ENCODE peak calls at places on chromosomes 2 and 18, in eight cellular contexts. One of them, this sample, is unnamed.

GRCh38 chr2:171248205-171248662 is 87.5 kb upstream of the TLK1 start:
- DNase-seq in HS-27A: no peak
- DNase-seq in endothelial cell: no peak
- DNase-seq in H9: no peak
- DNase-seq in HTR-8/SVneo: no peak
- DNase-seq in DND-41: peak; percentile 67
- DNase-seq in activated T-cell treated with anti-CD3 and anti-CD28 coated beads, Interleukin-2, amount 50 U/mL, for 1 hour: peak; percentile 22
- DNase-seq in activated CD4-positive, CD25-positive, alpha-beta regulatory T cell treated with anti-CD3 and anti-CD28 coated beads, Interleukin-2, amount 50 U/mL, for 72 hours: no peak
- DNase-seq in this sample: no peak

GRCh38 chr18:57776767-57777166 is 26.3 kb downstream of the ATP8B1 start:
- DNase-seq in activated T-cell treated with anti-CD3 and anti-CD28 coated beads, Interleukin-2, amount 50 U/mL, for 1 hour: no peak
- DNase-seq in HS-27A: no peak
- DNase-seq in H9: no peak
- DNase-seq in HTR-8/SVneo: no peak
- DNase-seq in DND-41: no peak
- DNase-seq in endothelial cell: no peak
- DNase-seq in activated CD4-positive, CD25-positive, alpha-beta regulatory T cell treated with anti-CD3 and anti-CD28 coated beads, Interleukin-2, amount 50 U/mL, for 72 hours: no peak
- DNase-seq in this sample: no peak

GRCh38 chr18:48361801-48362200 is 47.4 kb downstream of the ZBTB7C start:
- DNase-seq in activated T-cell treated with anti-CD3 and anti-CD28 coated beads, Interleukin-2, amount 50 U/mL, for 1 hour: no peak
- DNase-seq in endothelial cell: no peak
- DNase-seq in activated CD4-positive, CD25-positive, alpha-beta regulatory T cell treated with anti-CD3 and anti-CD28 coated beads, Interleukin-2, amount 50 U/mL, for 72 hours: no peak
- DNase-seq in DND-41: no peak
- DNase-seq in HTR-8/SVneo: no peak
- DNase-seq in HS-27A: no peak
- DNase-seq in H9: peak; percentile 14
- DNase-seq in this sample: no peak

GRCh38 chr2:70531419-70532130 is 22.1 kb downstream of the TGFA start:
- DNase-seq in activated CD4-positive, CD25-positive, alpha-beta regulatory T cell treated with anti-CD3 and anti-CD28 coated beads, Interleukin-2, amount 50 U/mL, for 72 hours: no peak
- DNase-seq in activated T-cell treated with anti-CD3 and anti-CD28 coated beads, Interleukin-2, amount 50 U/mL, for 1 hour: no peak
- DNase-seq in DND-41: no peak
- DNase-seq in H9: no peak
- DNase-seq in endothelial cell: no peak
- DNase-seq in HTR-8/SVneo: no peak
- DNase-seq in HS-27A: no peak
- DNase-seq in this sample: no peak

GRCh38 chr2:73938761-73939352 is 12.2 kb downstream of the DGUOK start:
- DNase-seq in H9: no peak
- DNase-seq in activated T-cell treated with anti-CD3 and anti-CD28 coated beads, Interleukin-2, amount 50 U/mL, for 1 hour: no peak
- DNase-seq in DND-41: no peak
- DNase-seq in activated CD4-positive, CD25-positive, alpha-beta regulatory T cell treated with anti-CD3 and anti-CD28 coated beads, Interleukin-2, amount 50 U/mL, for 72 hours: no peak
- DNase-seq in HS-27A: no peak
- DNase-seq in endothelial cell: no peak
- DNase-seq in HTR-8/SVneo: no peak
- DNase-seq in this sample: no peak

GRCh38 chr2:181790716-181791649 is 100.5 kb upstream of the ITPRID2 start:
- DNase-seq in activated T-cell treated with anti-CD3 and anti-CD28 coated beads, Interleukin-2, amount 50 U/mL, for 1 hour: no peak
- DNase-seq in endothelial cell: no peak
- DNase-seq in HS-27A: peak; percentile 79
- DNase-seq in H9: no peak
- DNase-seq in DND-41: peak; percentile 70
- DNase-seq in HTR-8/SVneo: peak; percentile 60
- DNase-seq in activated CD4-positive, CD25-positive, alpha-beta regulatory T cell treated with anti-CD3 and anti-CD28 coated beads, Interleukin-2, amount 50 U/mL, for 72 hours: no peak
- DNase-seq in this sample: no peak

GRCh38 chr2:223725494-223725893 is 111.9 kb downstream of the AP1S3 start:
- DNase-seq in activated T-cell treated with anti-CD3 and anti-CD28 coated beads, Interleukin-2, amount 50 U/mL, for 1 hour: no peak
- DNase-seq in HTR-8/SVneo: peak; percentile 88
- DNase-seq in H9: peak; percentile 89
- DNase-seq in HS-27A: peak; percentile 74
- DNase-seq in endothelial cell: peak; percentile 72
- DNase-seq in activated CD4-positive, CD25-positive, alpha-beta regulatory T cell treated with anti-CD3 and anti-CD28 coated beads, Interleukin-2, amount 50 U/mL, for 72 hours: no peak
- DNase-seq in DND-41: no peak
- DNase-seq in this sample: peak; percentile 36

GRCh38 chr2:62197017-62197586 is 1.2 kb downstream of the B3GNT2 start:
- DNase-seq in H9: no peak
- DNase-seq in activated T-cell treated with anti-CD3 and anti-CD28 coated beads, Interleukin-2, amount 50 U/mL, for 1 hour: peak; percentile 56
- DNase-seq in endothelial cell: peak; percentile 29
- DNase-seq in HTR-8/SVneo: no peak
- DNase-seq in HS-27A: no peak
- DNase-seq in activated CD4-positive, CD25-positive, alpha-beta regulatory T cell treated with anti-CD3 and anti-CD28 coated beads, Interleukin-2, amount 50 U/mL, for 72 hours: peak; percentile 50
- DNase-seq in DND-41: peak; percentile 38
- DNase-seq in this sample: peak; percentile 62

GRCh38 chr2:19474128-19474527 is 115.7 kb upstream of the OSR1 start:
- DNase-seq in DND-41: peak; percentile 82
- DNase-seq in H9: no peak
- DNase-seq in activated T-cell treated with anti-CD3 and anti-CD28 coated beads, Interleukin-2, amount 50 U/mL, for 1 hour: peak; percentile 18
- DNase-seq in activated CD4-positive, CD25-positive, alpha-beta regulatory T cell treated with anti-CD3 and anti-CD28 coated beads, Interleukin-2, amount 50 U/mL, for 72 hours: no peak
- DNase-seq in HTR-8/SVneo: no peak
- DNase-seq in HS-27A: no peak
- DNase-seq in endothelial cell: no peak
- DNase-seq in this sample: no peak

GRCh38 chr2:179524940-179525339 is 260.3 kb upstream of the SESTD1 start:
- DNase-seq in HTR-8/SVneo: no peak
- DNase-seq in endothelial cell: no peak
- DNase-seq in HS-27A: no peak
- DNase-seq in H9: no peak
- DNase-seq in activated T-cell treated with anti-CD3 and anti-CD28 coated beads, Interleukin-2, amount 50 U/mL, for 1 hour: no peak
- DNase-seq in DND-41: no peak
- DNase-seq in activated CD4-positive, CD25-positive, alpha-beta regulatory T cell treated with anti-CD3 and anti-CD28 coated beads, Interleukin-2, amount 50 U/mL, for 72 hours: no peak
- DNase-seq in this sample: no peak

GRCh38 chr18:3454365-3455089 is 4.6 kb downstream of the TGIF1 start:
- DNase-seq in activated CD4-positive, CD25-positive, alpha-beta regulatory T cell treated with anti-CD3 and anti-CD28 coated beads, Interleukin-2, amount 50 U/mL, for 72 hours: no peak
- DNase-seq in HTR-8/SVneo: no peak
- DNase-seq in H9: peak; percentile 49
- DNase-seq in HS-27A: peak; percentile 38
- DNase-seq in activated T-cell treated with anti-CD3 and anti-CD28 coated beads, Interleukin-2, amount 50 U/mL, for 1 hour: no peak
- DNase-seq in DND-41: peak; percentile 56
- DNase-seq in endothelial cell: peak; percentile 47
- DNase-seq in this sample: peak; percentile 65

GRCh38 chr2:187875271-187875670 is 321.0 kb upstream of the TFPI start:
- DNase-seq in activated T-cell treated with anti-CD3 and anti-CD28 coated beads, Interleukin-2, amount 50 U/mL, for 1 hour: no peak
- DNase-seq in HS-27A: no peak
- DNase-seq in DND-41: no peak
- DNase-seq in activated CD4-positive, CD25-positive, alpha-beta regulatory T cell treated with anti-CD3 and anti-CD28 coated beads, Interleukin-2, amount 50 U/mL, for 72 hours: no peak
- DNase-seq in HTR-8/SVneo: no peak
- DNase-seq in endothelial cell: no peak
- DNase-seq in H9: no peak
- DNase-seq in this sample: no peak

GRCh38 chr2:240397542-240397916 is 37.9 kb upstream of the GPC1 start:
- DNase-seq in HS-27A: no peak
- DNase-seq in H9: peak; percentile 21
- DNase-seq in endothelial cell: peak; percentile 2
- DNase-seq in HTR-8/SVneo: no peak
- DNase-seq in activated T-cell treated with anti-CD3 and anti-CD28 coated beads, Interleukin-2, amount 50 U/mL, for 1 hour: peak; percentile 7
- DNase-seq in DND-41: no peak
- DNase-seq in activated CD4-positive, CD25-positive, alpha-beta regulatory T cell treated with anti-CD3 and anti-CD28 coated beads, Interleukin-2, amount 50 U/mL, for 72 hours: peak; percentile 17
- DNase-seq in this sample: no peak

GRCh38 chr2:98258906-98259305 is 87.3 kb upstream of the CNGA3 start:
- DNase-seq in HS-27A: no peak
- DNase-seq in HTR-8/SVneo: no peak
- DNase-seq in endothelial cell: no peak
- DNase-seq in DND-41: no peak
- DNase-seq in activated T-cell treated with anti-CD3 and anti-CD28 coated beads, Interleukin-2, amount 50 U/mL, for 1 hour: no peak
- DNase-seq in H9: no peak
- DNase-seq in activated CD4-positive, CD25-positive, alpha-beta regulatory T cell treated with anti-CD3 and anti-CD28 coated beads, Interleukin-2, amount 50 U/mL, for 72 hours: no peak
- DNase-seq in this sample: no peak

GRCh38 chr2:32330136-32330535 is 26.7 kb upstream of the BIRC6 start:
- DNase-seq in endothelial cell: no peak
- DNase-seq in DND-41: no peak
- DNase-seq in H9: no peak
- DNase-seq in HTR-8/SVneo: no peak
- DNase-seq in HS-27A: no peak
- DNase-seq in activated CD4-positive, CD25-positive, alpha-beta regulatory T cell treated with anti-CD3 and anti-CD28 coated beads, Interleukin-2, amount 50 U/mL, for 72 hours: no peak
- DNase-seq in activated T-cell treated with anti-CD3 and anti-CD28 coated beads, Interleukin-2, amount 50 U/mL, for 1 hour: no peak
- DNase-seq in this sample: no peak

GRCh38 chr18:44803019-44803650 is 122.4 kb downstream of the SETBP1 start:
- DNase-seq in DND-41: no peak
- DNase-seq in activated T-cell treated with anti-CD3 and anti-CD28 coated beads, Interleukin-2, amount 50 U/mL, for 1 hour: no peak
- DNase-seq in endothelial cell: no peak
- DNase-seq in HS-27A: no peak
- DNase-seq in HTR-8/SVneo: no peak
- DNase-seq in H9: no peak
- DNase-seq in activated CD4-positive, CD25-positive, alpha-beta regulatory T cell treated with anti-CD3 and anti-CD28 coated beads, Interleukin-2, amount 50 U/mL, for 72 hours: no peak
- DNase-seq in this sample: no peak

GRCh38 chr18:69992776-69993175 is 45.1 kb upstream of the CD226 start:
- DNase-seq in activated CD4-positive, CD25-positive, alpha-beta regulatory T cell treated with anti-CD3 and anti-CD28 coated beads, Interleukin-2, amount 50 U/mL, for 72 hours: no peak
- DNase-seq in DND-41: no peak
- DNase-seq in endothelial cell: no peak
- DNase-seq in H9: no peak
- DNase-seq in HS-27A: no peak
- DNase-seq in HTR-8/SVneo: no peak
- DNase-seq in activated T-cell treated with anti-CD3 and anti-CD28 coated beads, Interleukin-2, amount 50 U/mL, for 1 hour: no peak
- DNase-seq in this sample: no peak

GRCh38 chr18:74190086-74190485 is 41.8 kb downstream of the TIMM21 start:
- DNase-seq in activated T-cell treated with anti-CD3 and anti-CD28 coated beads, Interleukin-2, amount 50 U/mL, for 1 hour: no peak
- DNase-seq in endothelial cell: no peak
- DNase-seq in H9: no peak
- DNase-seq in HTR-8/SVneo: no peak
- DNase-seq in activated CD4-positive, CD25-positive, alpha-beta regulatory T cell treated with anti-CD3 and anti-CD28 coated beads, Interleukin-2, amount 50 U/mL, for 72 hours: no peak
- DNase-seq in HS-27A: no peak
- DNase-seq in DND-41: no peak
- DNase-seq in this sample: no peak

GRCh38 chr2:207229161-207229560 is 63.4 kb upstream of the KLF7 start:
- DNase-seq in activated T-cell treated with anti-CD3 and anti-CD28 coated beads, Interleukin-2, amount 50 U/mL, for 1 hour: no peak
- DNase-seq in endothelial cell: peak; percentile 18
- DNase-seq in activated CD4-positive, CD25-positive, alpha-beta regulatory T cell treated with anti-CD3 and anti-CD28 coated beads, Interleukin-2, amount 50 U/mL, for 72 hours: no peak
- DNase-seq in HTR-8/SVneo: no peak
- DNase-seq in HS-27A: no peak
- DNase-seq in H9: no peak
- DNase-seq in DND-41: no peak
- DNase-seq in this sample: no peak

GRCh38 chr2:241966671-241967070 is 97.1 kb downstream of the RTP5 start:
- DNase-seq in activated CD4-positive, CD25-positive, alpha-beta regulatory T cell treated with anti-CD3 and anti-CD28 coated beads, Interleukin-2, amount 50 U/mL, for 72 hours: no peak
- DNase-seq in endothelial cell: no peak
- DNase-seq in H9: no peak
- DNase-seq in HS-27A: no peak
- DNase-seq in activated T-cell treated with anti-CD3 and anti-CD28 coated beads, Interleukin-2, amount 50 U/mL, for 1 hour: no peak
- DNase-seq in DND-41: no peak
- DNase-seq in HTR-8/SVneo: no peak
- DNase-seq in this sample: no peak

GRCh38 chr2:85528355-85528754 is 10.6 kb upstream of the MAT2A start:
- DNase-seq in HS-27A: no peak
- DNase-seq in H9: no peak
- DNase-seq in endothelial cell: no peak
- DNase-seq in activated CD4-positive, CD25-positive, alpha-beta regulatory T cell treated with anti-CD3 and anti-CD28 coated beads, Interleukin-2, amount 50 U/mL, for 72 hours: no peak
- DNase-seq in activated T-cell treated with anti-CD3 and anti-CD28 coated beads, Interleukin-2, amount 50 U/mL, for 1 hour: no peak
- DNase-seq in DND-41: no peak
- DNase-seq in HTR-8/SVneo: no peak
- DNase-seq in this sample: no peak

GRCh38 chr2:170101789-170102188 is 76.2 kb upstream of the MYO3B start:
- DNase-seq in endothelial cell: no peak
- DNase-seq in HS-27A: no peak
- DNase-seq in activated T-cell treated with anti-CD3 and anti-CD28 coated beads, Interleukin-2, amount 50 U/mL, for 1 hour: no peak
- DNase-seq in HTR-8/SVneo: no peak
- DNase-seq in H9: no peak
- DNase-seq in activated CD4-positive, CD25-positive, alpha-beta regulatory T cell treated with anti-CD3 and anti-CD28 coated beads, Interleukin-2, amount 50 U/mL, for 72 hours: no peak
- DNase-seq in DND-41: no peak
- DNase-seq in this sample: no peak

GRCh38 chr2:216516730-216517350 is 18.2 kb downstream of the RPL37A start:
- DNase-seq in H9: no peak
- DNase-seq in endothelial cell: no peak
- DNase-seq in DND-41: no peak
- DNase-seq in activated T-cell treated with anti-CD3 and anti-CD28 coated beads, Interleukin-2, amount 50 U/mL, for 1 hour: no peak
- DNase-seq in HS-27A: no peak
- DNase-seq in activated CD4-positive, CD25-positive, alpha-beta regulatory T cell treated with anti-CD3 and anti-CD28 coated beads, Interleukin-2, amount 50 U/mL, for 72 hours: no peak
- DNase-seq in HTR-8/SVneo: peak; percentile 51
- DNase-seq in this sample: no peak

GRCh38 chr18:73691118-73691517 is 456.5 kb downstream of the FBXO15 start:
- DNase-seq in HTR-8/SVneo: no peak
- DNase-seq in activated CD4-positive, CD25-positive, alpha-beta regulatory T cell treated with anti-CD3 and anti-CD28 coated beads, Interleukin-2, amount 50 U/mL, for 72 hours: no peak
- DNase-seq in DND-41: no peak
- DNase-seq in H9: no peak
- DNase-seq in activated T-cell treated with anti-CD3 and anti-CD28 coated beads, Interleukin-2, amount 50 U/mL, for 1 hour: no peak
- DNase-seq in endothelial cell: no peak
- DNase-seq in HS-27A: no peak
- DNase-seq in this sample: no peak

GRCh38 chr2:28036307-28036706 is 145.8 kb downstream of the BABAM2 start:
- DNase-seq in HS-27A: no peak
- DNase-seq in endothelial cell: no peak
- DNase-seq in activated T-cell treated with anti-CD3 and anti-CD28 coated beads, Interleukin-2, amount 50 U/mL, for 1 hour: no peak
- DNase-seq in activated CD4-positive, CD25-positive, alpha-beta regulatory T cell treated with anti-CD3 and anti-CD28 coated beads, Interleukin-2, amount 50 U/mL, for 72 hours: no peak
- DNase-seq in HTR-8/SVneo: no peak
- DNase-seq in DND-41: no peak
- DNase-seq in H9: no peak
- DNase-seq in this sample: no peak

GRCh38 chr2:111659361-111660281 is 224.4 kb downstream of the ANAPC1 start:
- DNase-seq in HTR-8/SVneo: peak; percentile 67
- DNase-seq in activated T-cell treated with anti-CD3 and anti-CD28 coated beads, Interleukin-2, amount 50 U/mL, for 1 hour: no peak
- DNase-seq in endothelial cell: no peak
- DNase-seq in activated CD4-positive, CD25-positive, alpha-beta regulatory T cell treated with anti-CD3 and anti-CD28 coated beads, Interleukin-2, amount 50 U/mL, for 72 hours: no peak
- DNase-seq in H9: peak; percentile 73
- DNase-seq in DND-41: peak; percentile 1
- DNase-seq in HS-27A: peak; percentile 97
- DNase-seq in this sample: peak; percentile 71

GRCh38 chr2:101253013-101253712 is 477 bp downstream of the CNOT11 start:
- DNase-seq in activated T-cell treated with anti-CD3 and anti-CD28 coated beads, Interleukin-2, amount 50 U/mL, for 1 hour: no peak
- DNase-seq in H9: peak; percentile 58
- DNase-seq in activated CD4-positive, CD25-positive, alpha-beta regulatory T cell treated with anti-CD3 and anti-CD28 coated beads, Interleukin-2, amount 50 U/mL, for 72 hours: peak; percentile 76
- DNase-seq in DND-41: peak; percentile 77
- DNase-seq in HS-27A: peak; percentile 8
- DNase-seq in endothelial cell: peak; percentile 48
- DNase-seq in HTR-8/SVneo: peak; percentile 28
- DNase-seq in this sample: peak; percentile 30

GRCh38 chr18:1488394-1488793 is 583.7 kb downstream of the ADCYAP1 start:
- DNase-seq in DND-41: no peak
- DNase-seq in activated CD4-positive, CD25-positive, alpha-beta regulatory T cell treated with anti-CD3 and anti-CD28 coated beads, Interleukin-2, amount 50 U/mL, for 72 hours: no peak
- DNase-seq in endothelial cell: no peak
- DNase-seq in HS-27A: no peak
- DNase-seq in activated T-cell treated with anti-CD3 and anti-CD28 coated beads, Interleukin-2, amount 50 U/mL, for 1 hour: no peak
- DNase-seq in H9: no peak
- DNase-seq in HTR-8/SVneo: no peak
- DNase-seq in this sample: no peak

GRCh38 chr2:231597014-231597611 is 4.4 kb downstream of the TEX44 start:
- DNase-seq in activated T-cell treated with anti-CD3 and anti-CD28 coated beads, Interleukin-2, amount 50 U/mL, for 1 hour: no peak
- DNase-seq in H9: no peak
- DNase-seq in HS-27A: no peak
- DNase-seq in activated CD4-positive, CD25-positive, alpha-beta regulatory T cell treated with anti-CD3 and anti-CD28 coated beads, Interleukin-2, amount 50 U/mL, for 72 hours: no peak
- DNase-seq in DND-41: no peak
- DNase-seq in HTR-8/SVneo: no peak
- DNase-seq in endothelial cell: no peak
- DNase-seq in this sample: no peak

GRCh38 chr2:180622122-180622918 is 358.1 kb upstream of the UBE2E3 start:
- DNase-seq in H9: no peak
- DNase-seq in HS-27A: no peak
- DNase-seq in DND-41: no peak
- DNase-seq in activated T-cell treated with anti-CD3 and anti-CD28 coated beads, Interleukin-2, amount 50 U/mL, for 1 hour: no peak
- DNase-seq in endothelial cell: no peak
- DNase-seq in activated CD4-positive, CD25-positive, alpha-beta regulatory T cell treated with anti-CD3 and anti-CD28 coated beads, Interleukin-2, amount 50 U/mL, for 72 hours: no peak
- DNase-seq in HTR-8/SVneo: no peak
- DNase-seq in this sample: no peak